ENCODE peak calls at places on chromosomes 2 and 18, in seven cellular contexts. S, O, G, Y, K, U and T are unnamed samples.

GRCh38 chr2:25339121-25339738 is 2.5 kb downstream of the DNMT3A start:
- DNase-seq in S (no peak), O (no peak), G (no peak), Y (peak), K (no peak), U (no peak), T (no peak)

GRCh38 chr2:197908940-197909339 is 104.5 kb downstream of the PLCL1 start:
- DNase-seq in S (no peak), O (no peak), G (no peak), Y (no peak), K (peak), U (no peak), T (peak)

GRCh38 chr18:35267809-35268208 is 22.2 kb downstream of the ZSCAN30 start:
- DNase-seq in S (no peak), O (no peak), G (no peak), Y (no peak), K (no peak), U (peak), T (no peak)

GRCh38 chr18:38481576-38481975 is 916.0 kb upstream of the CELF4 start:
- DNase-seq in S (no peak), O (no peak), G (no peak), Y (no peak), K (no peak), U (no peak), T (no peak)

GRCh38 chr2:41378420-41378819 is 669.4 kb upstream of the PKDCC start:
- DNase-seq in S (no peak), O (no peak), G (no peak), Y (no peak), K (no peak), U (no peak), T (no peak)

GRCh38 chr2:23599006-23599405 is 214.0 kb downstream of the KLHL29 start:
- DNase-seq in S (no peak), O (no peak), G (no peak), Y (no peak), K (no peak), U (peak), T (no peak)

GRCh38 chr18:10329116-10329515 is 125.3 kb upstream of the APCDD1 start:
- DNase-seq in S (no peak), O (no peak), G (peak), Y (no peak), K (peak), U (no peak), T (no peak)

GRCh38 chr2:167100526-167100925 is 212.2 kb downstream of the XIRP2 start:
- DNase-seq in S (no peak), O (no peak), G (no peak), Y (no peak), K (no peak), U (no peak), T (no peak)

GRCh38 chr2:130358420-130359350 is 2.8 kb downstream of the PTPN18 start:
- DNase-seq in S (no peak), O (no peak), G (no peak), Y (no peak), K (no peak), U (no peak), T (no peak)

GRCh38 chr2:241304039-241304670 is 11.3 kb downstream of the HDLBP start:
- DNase-seq in S (no peak), O (no peak), G (no peak), Y (no peak), K (no peak), U (no peak), T (no peak)

GRCh38 chr2:36797324-36798070 is 101.0 kb downstream of the VIT start:
- DNase-seq in S (no peak), O (no peak), G (no peak), Y (no peak), K (no peak), U (no peak), T (no peak)

GRCh38 chr2:64922482-64923384 is 66.5 kb upstream of the SLC1A4 start:
- DNase-seq in S (no peak), O (peak), G (no peak), Y (no peak), K (no peak), U (no peak), T (no peak)
- TF ChIP-seq CTCF in S (no peak), O (peak), G (no peak), Y (no peak), K (no peak), U (no peak), T (no peak)

GRCh38 chr18:75023473-75023872 is 185.5 kb downstream of the PTGR3 start:
- DNase-seq in S (no peak), O (no peak), G (no peak), Y (no peak), K (no peak), U (no peak), T (no peak)
- H3K4me3 ChIP-seq in S (no peak), O (no peak), G (no peak), Y (no peak), K (no peak), U (no peak), T (no peak)

DNA sequence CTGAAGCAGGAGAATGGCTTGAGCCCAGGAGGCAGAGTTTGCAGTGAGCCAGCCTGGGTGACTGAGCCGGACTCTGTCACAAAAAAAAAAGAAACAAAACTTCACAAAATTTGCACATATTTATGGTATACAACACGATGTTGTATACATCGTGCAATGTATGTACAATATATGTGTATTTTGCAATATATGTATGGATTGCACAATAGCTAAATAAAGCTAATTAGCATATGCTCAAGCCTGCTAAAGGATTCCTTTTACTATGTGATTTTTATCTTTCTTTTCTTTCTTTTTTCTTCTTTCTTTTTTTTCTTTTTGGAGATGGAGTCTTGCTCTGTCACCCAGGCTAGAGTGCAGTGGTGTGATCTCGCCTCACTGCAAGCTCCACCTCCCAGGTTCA is 368.0 kb upstream of the FAM98A start:
- DNase-seq in S (no peak), O (no peak), G (no peak), Y (no peak), K (no peak), U (no peak), T (no peak)
- TF ChIP-seq CTCF in S (no peak), O (no peak), G (no peak), Y (no peak), K (no peak), U (no peak), T (no peak)

DNA sequence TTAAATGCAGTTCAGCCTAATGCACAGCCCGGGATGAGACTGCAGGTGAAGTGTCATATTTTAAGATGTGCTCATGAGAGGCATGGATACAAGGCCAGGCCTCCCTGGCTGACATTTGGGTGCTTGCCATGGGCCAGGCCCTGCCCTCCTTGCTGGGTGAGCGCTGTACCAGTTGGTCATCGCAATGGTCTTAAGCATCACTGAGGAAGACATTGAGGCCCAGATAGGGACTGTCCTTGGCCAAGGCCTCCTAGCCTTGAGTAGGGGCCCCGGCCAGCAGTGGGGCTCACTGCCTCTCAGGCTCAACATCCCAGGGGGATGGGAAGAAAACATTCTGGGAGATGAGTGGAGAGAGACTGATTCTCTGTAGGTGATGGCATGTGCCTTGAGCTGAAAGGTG is 184.3 kb downstream of the SH3RF3 start:
- DNase-seq in S (no peak), O (no peak), G (no peak), Y (no peak), K (no peak), U (no peak), T (no peak)
- H3K4me3 ChIP-seq in S (no peak), O (no peak), G (no peak), Y (no peak), K (no peak), U (no peak), T (no peak)

DNA sequence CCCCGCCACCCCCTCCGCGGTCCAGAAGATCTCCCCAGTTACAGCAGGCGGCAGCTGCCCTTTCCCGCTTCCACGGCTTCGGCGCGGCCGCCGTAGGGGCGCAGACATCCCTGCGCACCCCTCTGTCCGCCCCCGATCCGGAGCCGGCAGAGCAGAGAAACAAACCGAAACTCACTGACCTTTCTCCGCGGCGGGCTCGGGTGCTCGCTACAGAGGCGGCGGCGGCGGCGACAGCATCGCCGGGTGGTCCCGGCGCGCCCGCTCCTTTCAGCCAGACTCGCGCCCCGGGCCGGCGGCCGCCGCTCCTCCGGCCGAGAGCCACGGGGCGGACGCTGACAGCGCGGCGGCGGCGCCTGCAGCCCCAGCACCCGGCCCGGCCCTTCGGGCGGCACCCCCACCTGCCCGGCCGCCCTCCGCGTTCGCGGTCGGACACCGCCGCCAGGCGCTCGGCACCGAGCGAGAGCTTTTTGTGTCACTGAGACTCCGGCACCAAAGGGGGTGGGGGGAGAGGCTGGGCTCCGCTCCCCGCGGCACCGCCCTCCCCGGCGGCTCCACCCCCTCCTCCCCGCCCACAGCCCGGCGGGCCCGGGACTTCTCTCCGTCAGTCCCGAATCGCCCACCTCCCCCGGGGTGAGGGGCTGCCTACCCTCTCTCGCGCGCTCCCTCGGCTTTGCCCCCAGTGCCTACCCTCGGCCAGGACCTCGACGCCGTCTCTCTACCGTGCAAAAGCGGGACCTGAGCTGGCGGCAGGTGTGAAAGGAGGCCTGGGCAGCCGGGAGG is 1.4 kb upstream of the RNF152 start:
- DNase-seq in S (no peak), O (no peak), G (peak), Y (peak), K (peak), U (peak), T (peak)
- TF ChIP-seq CTCF in S (peak), O (no peak), G (peak), Y (peak), K (no peak), U (peak), T (peak)

GRCh38 chr18:5630057-5630765 is 86.4 kb upstream of the EPB41L3 start:
- DNase-seq in S (no peak), O (no peak), G (peak), Y (peak), K (peak), U (peak), T (peak)
- H3K4me3 ChIP-seq in S (peak), O (no peak), G (no peak), Y (no peak), K (peak), U (peak), T (peak)

DNA sequence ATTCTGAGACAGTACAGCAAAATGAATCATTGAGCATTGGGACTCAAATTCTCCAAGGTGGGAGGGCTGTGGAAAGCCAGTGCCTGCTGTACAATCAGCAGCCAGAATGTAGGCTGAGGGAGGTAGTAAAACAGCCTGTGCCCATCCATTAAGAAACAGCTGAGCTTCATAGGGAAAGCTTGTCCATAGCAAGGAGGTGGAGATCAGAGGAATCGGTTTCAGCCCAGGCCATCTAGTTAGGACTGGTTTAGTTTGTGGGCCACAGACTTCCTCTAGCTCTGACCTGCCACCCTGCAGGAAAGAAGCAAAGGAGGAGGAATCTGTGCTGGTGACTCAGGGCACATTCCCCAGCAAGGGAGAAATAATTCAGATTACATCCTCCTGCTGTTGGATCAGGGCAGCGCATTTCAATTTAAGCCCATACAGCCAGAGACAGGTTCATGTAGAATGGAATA is 333.4 kb downstream of the SETBP1 start:
- DNase-seq in S (peak), O (no peak), G (peak), Y (no peak), K (peak), U (no peak), T (peak)
- TF ChIP-seq CTCF in S (peak), O (no peak), G (peak), Y (peak), K (peak), U (no peak), T (peak)

GRCh38 chr18:78972385-78972918 is 7.2 kb upstream of the SALL3 start:
- DNase-seq in S (no peak), O (no peak), G (no peak), Y (no peak), K (no peak), U (no peak), T (no peak)

GRCh38 chr18:78975282-78975681 is 4.3 kb upstream of the SALL3 start:
- DNase-seq in S (no peak), O (no peak), G (no peak), Y (no peak), K (no peak), U (no peak), T (no peak)

GRCh38 chr18:78972930-78973331 is 6.7 kb upstream of the SALL3 start:
- DNase-seq in S (no peak), O (no peak), G (no peak), Y (no peak), K (no peak), U (no peak), T (no peak)

GRCh38 chr18:78974115-78974740 is 5.4 kb upstream of the SALL3 start:
- DNase-seq in S (no peak), O (no peak), G (no peak), Y (no peak), K (no peak), U (no peak), T (no peak)

DNA sequence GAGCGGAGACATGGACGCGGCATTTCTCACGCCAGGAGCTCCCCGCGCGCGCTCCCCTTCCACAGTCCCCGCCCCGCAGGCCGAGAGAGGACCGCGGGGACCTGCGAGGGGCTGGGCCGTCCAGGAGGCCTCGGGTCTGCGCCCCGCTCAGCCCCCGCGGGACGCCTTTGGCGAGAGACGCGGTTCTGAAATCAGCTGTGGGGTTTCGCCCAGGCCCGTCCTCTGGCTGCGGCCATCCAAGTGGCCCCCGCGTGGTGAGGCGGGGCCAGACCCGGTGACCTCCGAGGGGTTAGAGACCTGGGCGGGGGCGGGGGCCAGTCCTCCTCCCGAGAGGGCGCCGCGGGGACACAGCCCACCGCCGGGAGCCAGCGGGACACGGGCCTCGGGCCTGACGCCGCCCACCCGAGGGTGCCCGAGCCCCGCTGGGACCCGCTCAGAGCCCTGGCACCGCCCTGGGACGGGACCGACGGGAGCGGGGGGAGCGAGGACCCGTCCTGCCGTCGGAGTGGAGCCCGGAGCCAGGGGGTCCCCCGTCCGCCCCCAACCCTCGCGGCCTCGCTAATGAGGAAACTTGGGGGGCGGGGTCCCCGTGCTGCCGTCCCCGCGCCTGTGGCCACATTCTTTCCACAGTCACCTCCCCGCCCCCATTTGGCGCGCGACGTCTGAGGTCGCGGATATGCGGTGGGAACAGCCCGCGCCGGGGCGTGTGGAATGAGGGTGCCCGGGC is 6.1 kb upstream of the SALL3 start:
- DNase-seq in S (no peak), O (no peak), G (no peak), Y (no peak), K (no peak), U (no peak), T (no peak)
- H3K4me3 ChIP-seq in S (no peak), O (no peak), G (no peak), Y (no peak), K (no peak), U (no peak), T (no peak)

GRCh38 chr2:156064540-156064939 is 268.0 kb downstream of the NR4A2 start:
- DNase-seq in S (no peak), O (no peak), G (peak), Y (no peak), K (no peak), U (no peak), T (no peak)

DNA sequence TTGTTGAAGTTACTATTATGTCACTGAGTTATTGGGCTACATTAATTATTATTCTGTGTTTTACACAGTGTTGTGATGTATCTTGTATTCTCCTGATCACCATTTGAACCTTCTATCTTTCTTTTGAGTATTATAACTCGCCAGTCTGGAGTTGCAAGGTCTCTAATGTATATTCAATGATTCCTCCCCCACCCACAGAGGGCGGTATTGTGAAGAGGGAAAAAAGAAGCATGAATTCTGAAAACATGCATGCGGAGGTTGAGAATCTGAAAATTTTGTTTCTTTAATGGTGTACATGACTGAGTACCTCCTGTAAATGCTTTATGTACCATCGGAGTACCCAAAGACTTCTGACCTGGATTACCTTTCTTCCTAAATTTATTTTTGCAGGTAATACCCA is 266.6 kb downstream of the NR4A2 start:
- DNase-seq in S (no peak), O (no peak), G (no peak), Y (no peak), K (no peak), U (no peak), T (no peak)
- TF ChIP-seq CTCF in S (peak), O (peak), G (peak), Y (no peak), K (no peak), U (no peak), T (no peak)

GRCh38 chr2:230861564-230862255 is 3.0 kb upstream of the ITM2C start:
- DNase-seq in S (no peak), O (no peak), G (no peak), Y (no peak), K (no peak), U (no peak), T (no peak)
- H3K4me3 ChIP-seq in S (no peak), O (no peak), G (no peak), Y (no peak), K (no peak), U (no peak), T (no peak)